ENCODE peak calls at places on chromosomes 12 and 14, in five cellular contexts. F is NCI-H774, G is frontal cortex, U is cardiac fibroblast, O is psoas muscle. T is an unnamed sample.

GRCh38 chr12:131159660-131160059 is 206.0 kb downstream of the ADGRD1 start:
- DNase-seq in F (no peak), G (no peak), U (no peak), O (no peak), T (no peak)

GRCh38 chr12:121590476-121591143 is 9.8 kb upstream of the KDM2B start:
- DNase-seq in F (no peak), G (peak; percentile 33), U (peak; percentile 29), O (peak; percentile 20), T (no peak)

GRCh38 chr14:99383457-99384428 is 96.9 kb downstream of the SETD3 start:
- DNase-seq in F (no peak), G (no peak), U (no peak), O (no peak), T (no peak)

GRCh38 chr14:55333785-55334485 is 62.7 kb downstream of the FBXO34 start:
- DNase-seq in F (no peak), G (no peak), U (no peak), O (no peak), T (no peak)

GRCh38 chr14:101125313-101125712 is 221.8 kb upstream of the RTL1 start:
- DNase-seq in F (no peak), G (no peak), U (no peak), O (no peak), T (no peak)

GRCh38 chr14:22334627-22335026 is 254.4 kb downstream of the DAD1 start:
- DNase-seq in F (no peak), G (no peak), U (no peak), O (no peak), T (no peak)

GRCh38 chr12:29026419-29026818 is 122.7 kb upstream of the FAR2 start:
- DNase-seq in F (no peak), G (no peak), U (no peak), O (no peak), T (no peak)

GRCh38 chr12:32454866-32455265 is 55.5 kb downstream of the FGD4 start:
- DNase-seq in F (no peak), G (no peak), U (peak; percentile 77), O (no peak), T (no peak)

GRCh38 chr12:25926536-25926935 is 31.9 kb upstream of the RASSF8 start:
- DNase-seq in F (no peak), G (no peak), U (no peak), O (no peak), T (no peak)

GRCh38 chr14:73392329-73393257 is 65.8 kb downstream of the NUMB start:
- DNase-seq in F (no peak), G (no peak), U (no peak), O (no peak), T (no peak)

GRCh38 chr12:106673151-106673550 is 90.3 kb downstream of the RFX4 start:
- DNase-seq in F (no peak), G (no peak), U (no peak), O (no peak), T (no peak)